ENCODE peak calls at places on chromosome 15, in six cellular contexts. S is kidney epithelial cell; F is endothelial cell; N is AG09309; L is CD4-positive, alpha-beta T cell; T is MCF 10A. R is an unnamed sample.
A peak's percentile ranks its signal among the peaks of the same experiment; 100 is the strongest.

GRCh38 chr15:41024880-41025279 is 71.6 kb downstream of the CHAC1 start:
- DNase-seq in S (no peak), F (no peak), N (no peak), L (no peak), T (no peak), R (no peak)

GRCh38 chr15:59473226-59473625 is 35.2 kb downstream of the FAM81A start:
- DNase-seq in S (no peak), F (no peak), N (no peak), L (no peak), T (no peak), R (no peak)

GRCh38 chr15:60683156-60683555 is 204.2 kb upstream of the ICE2 start:
- DNase-seq in S (no peak), F (no peak), N (no peak), L (no peak), T (no peak), R (no peak)

GRCh38 chr15:88835119-88835518 is 31.9 kb downstream of the ACAN start:
- DNase-seq in S (no peak), F (no peak), N (peak; percentile 38), L (no peak), T (no peak), R (no peak)

GRCh38 chr15:84789762-84790161 is 27.4 kb upstream of the ALPK3 start:
- DNase-seq in S (no peak), F (no peak), N (no peak), L (no peak), T (no peak), R (no peak)

GRCh38 chr15:89307046-89307587 is 27.5 kb downstream of the POLG start:
- DNase-seq in S (no peak), F (no peak), N (no peak), L (no peak), T (peak; percentile 13), R (no peak)

GRCh38 chr15:60679256-60679655 is 200.3 kb upstream of the ICE2 start:
- DNase-seq in S (no peak), F (no peak), N (peak; percentile 20), L (no peak), T (no peak), R (no peak)

GRCh38 chr15:45522179-45522930 is at the start of gene SLC30A4:
- DNase-seq in S (no peak), F (peak; percentile 43), N (no peak), L (peak; percentile 51), T (peak; percentile 37), R (peak; percentile 59)

GRCh38 chr15:85623648-85624047 is 171.1 kb downstream of the KLHL25 start:
- DNase-seq in S (no peak), F (no peak), N (no peak), L (no peak), T (no peak), R (no peak)

GRCh38 chr15:35674873-35675781 is 129.2 kb upstream of the DPH6 start:
- DNase-seq in S (no peak), F (no peak), N (peak; percentile 33), L (no peak), T (no peak), R (no peak)

GRCh38 chr15:71800190-71800589 is 10.2 kb upstream of the NR2E3 start:
- DNase-seq in S (no peak), F (no peak), N (no peak), L (no peak), T (no peak), R (no peak)

GRCh38 chr15:29143909-29144308 is 125.7 kb downstream of the NSMCE3 start:
- DNase-seq in S (peak; percentile 88), F (no peak), N (peak; percentile 50), L (no peak), T (no peak), R (no peak)

GRCh38 chr15:71066983-71067382 is 48.3 kb upstream of the THSD4 start:
- DNase-seq in S (no peak), F (no peak), N (peak; percentile 82), L (no peak), T (peak; percentile 74), R (no peak)

GRCh38 chr15:92989469-92989868 is 89.3 kb downstream of the CHD2 start:
- DNase-seq in S (no peak), F (no peak), N (no peak), L (no peak), T (no peak), R (no peak)

GRCh38 chr15:85445361-85445760 is 65.0 kb downstream of the AKAP13 start:
- DNase-seq in S (no peak), F (no peak), N (no peak), L (no peak), T (no peak), R (no peak)

GRCh38 chr15:62782100-62782791 is 260.3 kb upstream of the TPM1 start:
- DNase-seq in S (peak; percentile 61), F (peak; percentile 56), N (no peak), L (no peak), T (peak; percentile 86), R (peak; percentile 40)

GRCh38 chr15:85141601-85142185 is 160.0 kb downstream of the PDE8A start:
- DNase-seq in S (no peak), F (no peak), N (no peak), L (no peak), T (no peak), R (no peak)

GRCh38 chr15:70582143-70582945 is 181.0 kb downstream of the UACA start:
- DNase-seq in S (no peak), F (no peak), N (no peak), L (no peak), T (peak; percentile 39), R (no peak)

GRCh38 chr15:56367156-56367555 is 1.9 kb downstream of the TEX9 start:
- DNase-seq in S (no peak), F (no peak), N (no peak), L (no peak), T (no peak), R (no peak)

GRCh38 chr15:79853492-79854328 is 43.1 kb downstream of the MTHFS start:
- DNase-seq in S (peak; percentile 50), F (peak; percentile 69), N (peak; percentile 70), L (peak; percentile 35), T (peak; percentile 82), R (peak; percentile 76)

GRCh38 chr15:79863886-79864285 is 32.9 kb downstream of the MTHFS start:
- DNase-seq in S (no peak), F (no peak), N (no peak), L (no peak), T (peak; percentile 63), R (no peak)

DNA sequence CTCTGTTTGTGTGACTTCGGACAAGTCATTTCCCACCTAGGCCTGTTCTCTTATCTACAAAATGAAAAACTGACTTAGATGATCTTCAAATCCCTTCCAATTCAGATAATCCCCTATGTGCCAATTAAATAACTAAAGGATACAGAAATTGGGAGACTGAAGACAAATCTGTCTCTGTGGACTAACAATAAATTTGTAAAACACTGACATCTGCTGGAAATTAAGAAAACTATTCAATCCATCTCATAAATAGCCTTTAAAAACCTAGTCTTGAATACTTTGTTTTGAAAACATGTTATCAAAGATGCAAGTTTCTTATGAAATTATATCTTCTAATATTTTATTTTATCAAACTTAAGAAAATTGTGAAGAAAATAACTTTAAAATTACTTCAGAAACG is 38.3 kb downstream of the MTHFS start:
- DNase-seq in S (no peak), F (no peak), N (no peak), L (no peak), T (no peak), R (no peak)
- TF ChIP-seq CTCF in S (no peak), F (no peak), N (no peak), L (no peak), T (peak; percentile 13), R (no peak)

GRCh38 chr15:32036972-32037371 is 6.7 kb downstream of the CHRNA7 start:
- DNase-seq in S (no peak), F (no peak), N (no peak), L (no peak), T (no peak), R (no peak)

GRCh38 chr15:32041294-32041693 is 11.0 kb downstream of the CHRNA7 start:
- DNase-seq in S (no peak), F (no peak), N (no peak), L (no peak), T (no peak), R (no peak)

GRCh38 chr15:32042269-32042996 is 12.1 kb downstream of the CHRNA7 start:
- DNase-seq in S (no peak), F (no peak), N (no peak), L (no peak), T (peak; percentile 31), R (no peak)
- TF ChIP-seq CTCF in S (peak; percentile 7), F (no peak), N (no peak), L (no peak), T (no peak), R (no peak)

GRCh38 chr15:79047676-79048439 is 42.7 kb downstream of the RASGRF1 start:
- DNase-seq in S (no peak), F (no peak), N (no peak), L (no peak), T (no peak), R (no peak)

GRCh38 chr15:79050341-79050740 is 40.2 kb downstream of the RASGRF1 start:
- DNase-seq in S (no peak), F (no peak), N (no peak), L (no peak), T (no peak), R (no peak)

GRCh38 chr15:79050977-79051376 is 39.6 kb downstream of the RASGRF1 start:
- DNase-seq in S (no peak), F (no peak), N (no peak), L (no peak), T (no peak), R (no peak)

GRCh38 chr15:79046691-79047404 is 43.7 kb downstream of the RASGRF1 start:
- DNase-seq in S (no peak), F (no peak), N (no peak), L (no peak), T (no peak), R (no peak)

GRCh38 chr15:79049416-79049815 is 41.2 kb downstream of the RASGRF1 start:
- DNase-seq in S (no peak), F (no peak), N (no peak), L (no peak), T (no peak), R (no peak)
- TF ChIP-seq CTCF in S (no peak), F (no peak), N (no peak), L (no peak), T (no peak), R (no peak)

GRCh38 chr15:78244101-78244500 is 9.7 kb upstream of the ACSBG1 start:
- DNase-seq in S (no peak), F (no peak), N (no peak), L (no peak), T (no peak), R (no peak)

GRCh38 chr15:78243491-78243941 is 9.2 kb upstream of the ACSBG1 start:
- DNase-seq in S (no peak), F (no peak), N (no peak), L (no peak), T (peak; percentile 67), R (no peak)

GRCh38 chr15:78241017-78241416 is 6.7 kb upstream of the ACSBG1 start:
- DNase-seq in S (no peak), F (peak; percentile 95), N (peak; percentile 8), L (peak; percentile 82), T (peak; percentile 79), R (peak; percentile 96)

GRCh38 chr15:78243076-78243475 is 8.7 kb upstream of the ACSBG1 start:
- DNase-seq in S (no peak), F (no peak), N (no peak), L (no peak), T (no peak), R (peak; percentile 35)

DNA sequence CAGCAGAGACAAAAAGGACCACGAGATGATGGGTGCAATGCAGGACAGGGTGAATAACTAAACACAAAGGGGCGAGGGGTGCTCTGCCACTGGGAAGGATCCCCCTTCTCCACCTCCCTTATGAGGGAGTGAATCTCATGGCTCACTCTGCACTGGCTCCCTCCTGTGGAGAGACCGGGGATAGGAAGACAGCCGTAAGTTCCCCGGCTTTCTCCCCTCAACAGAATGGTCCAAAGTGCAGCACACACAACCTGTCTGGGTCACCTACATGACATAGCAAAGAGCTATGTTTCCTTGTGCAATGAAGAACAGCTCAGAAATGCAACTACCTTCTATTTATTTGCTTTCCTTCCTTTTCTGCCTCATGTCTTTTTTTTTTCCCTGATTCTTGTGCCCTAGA is 7.8 kb upstream of the ACSBG1 start:
- DNase-seq in S (no peak), F (peak; percentile 63), N (no peak), L (no peak), T (peak; percentile 40), R (peak; percentile 77)
- TF ChIP-seq CTCF in S (peak; percentile 35), F (peak; percentile 32), N (peak; percentile 43), L (no peak), T (peak; percentile 14), R (peak; percentile 52)

R was measured in glutamatergic neuron.